ENCODE peak calls at places on chromosomes 13 and 19, in ten cellular contexts. B is pancreas, L is fibroblast of the aortic adventitia, G is NB4, P is breast epithelium, F is foreskin fibroblast, H is Peyer's patch, E is PC-9, T is upper lobe of right lung, Q is fibroblast of lung. V is an unnamed sample.

GRCh38 chr19:55812449-55812848 is 19.4 kb downstream of the NLRP11 start:
- DNase-seq in E (no peak), T (no peak), L (no peak), F (no peak), H (no peak), P (no peak), G (no peak), B (no peak), Q (no peak), V (no peak)

GRCh38 chr19:50549927-50550593 is 18.2 kb downstream of the LRRC4B start:
- DNase-seq in Q (no peak), T (no peak), G (no peak), H (no peak), P (no peak), E (no peak), L (no peak), F (no peak), B (no peak), V (no peak)

GRCh38 chr13:85853901-85854663 is 54.9 kb upstream of the SLITRK6 start:
- DNase-seq in H (no peak), P (no peak), L (no peak), B (no peak), T (no peak), Q (no peak), G (no peak), F (no peak), E (no peak), V (no peak)

GRCh38 chr19:22595918-22596341 is 38.2 kb upstream of the ZNF492 start:
- DNase-seq in F (no peak), Q (no peak), G (peak), P (no peak), T (no peak), B (peak), H (no peak), E (no peak), L (no peak), V (peak)

GRCh38 chr19:3132971-3133792 is 2.7 kb upstream of the GNA15 start:
- DNase-seq in F (peak), B (no peak), L (peak), G (peak), P (no peak), H (peak), T (peak), E (peak), Q (peak), V (no peak)

GRCh38 chr19:45113628-45114027 is 20.6 kb downstream of the PPP1R37 start:
- DNase-seq in H (no peak), P (peak), G (no peak), B (no peak), F (no peak), L (no peak), T (no peak), E (peak), Q (no peak), V (no peak)

GRCh38 chr19:50567882-50568281 is 353 bp downstream of the LRRC4B start:
- DNase-seq in H (no peak), G (no peak), E (no peak), B (no peak), L (no peak), P (no peak), F (no peak), T (no peak), Q (no peak), V (no peak)

GRCh38 chr13:80408270-80408669 is 67.3 kb upstream of the SPRY2 start:
- DNase-seq in E (no peak), F (no peak), L (no peak), Q (no peak), P (no peak), T (no peak), B (no peak), G (peak), H (no peak), V (no peak)

GRCh38 chr19:10612515-10613119 is 12.7 kb upstream of the SLC44A2 start:
- DNase-seq in E (no peak), G (no peak), Q (peak), T (peak), L (peak), H (no peak), B (peak), P (no peak), F (no peak), V (no peak)

GRCh38 chr13:22836475-22836874 is 344.3 kb upstream of the SGCG start:
- DNase-seq in B (no peak), F (no peak), Q (no peak), L (no peak), H (no peak), E (no peak), G (no peak), T (no peak), P (no peak), V (no peak)

GRCh38 chr19:54257116-54257480 is at the start of gene LILRB5:
- DNase-seq in H (no peak), Q (no peak), F (no peak), G (no peak), E (no peak), P (no peak), T (no peak), L (no peak), B (no peak), V (no peak)

GRCh38 chr13:97945792-97946419 is 7.6 kb upstream of the IPO5 start:
- DNase-seq in G (peak), P (no peak), F (peak), L (no peak), Q (peak), H (no peak), T (no peak), E (peak), B (no peak), V (no peak)

GRCh38 chr13:51019026-51019425 is 92.0 kb downstream of the C13orf42 start:
- DNase-seq in T (no peak), B (no peak), L (no peak), G (no peak), P (no peak), E (no peak), H (no peak), F (no peak), Q (no peak), V (peak)

GRCh38 chr19:43606569-43607229 is 5.2 kb upstream of the SRRM5 start:
- DNase-seq in E (no peak), F (no peak), P (no peak), Q (no peak), T (no peak), G (no peak), L (no peak), H (no peak), B (no peak), V (no peak)

GRCh38 chr13:111338841-111339240 is 18.4 kb downstream of the TEX29 start:
- DNase-seq in B (no peak), Q (no peak), G (no peak), L (no peak), F (no peak), H (no peak), E (no peak), P (no peak), T (no peak), V (peak)

GRCh38 chr19:3908266-3909054 is 24.4 kb upstream of the NMRK2 start:
- DNase-seq in Q (no peak), G (no peak), F (no peak), H (no peak), P (no peak), E (no peak), L (no peak), B (no peak), T (no peak), V (no peak)

GRCh38 chr19:13366529-13367143 is 139.6 kb downstream of the CACNA1A start:
- DNase-seq in H (no peak), B (no peak), E (no peak), G (peak), T (no peak), Q (peak), F (peak), P (no peak), L (peak), V (no peak)

GRCh38 chr13:26971990-26972888 is 199.4 kb downstream of the USP12 start:
- DNase-seq in E (peak), F (peak), P (no peak), Q (no peak), H (peak), B (peak), T (no peak), L (peak), G (peak), V (no peak)

GRCh38 chr19:33660426-33661160 is 38.8 kb downstream of the CHST8 start:
- DNase-seq in Q (no peak), B (no peak), G (no peak), H (no peak), F (no peak), E (no peak), P (no peak), T (no peak), L (no peak), V (peak)

GRCh38 chr13:110209950-110210603 is 96.9 kb downstream of the COL4A1 start:
- DNase-seq in G (no peak), Q (no peak), F (no peak), P (no peak), B (no peak), L (no peak), H (no peak), T (no peak), E (peak), V (peak)
- TF ChIP-seq CTCF in G (no peak), Q (no peak), F (no peak), P (no peak), B (no peak), L (no peak), H (no peak), T (no peak), E (no peak), V (no peak)

DNA sequence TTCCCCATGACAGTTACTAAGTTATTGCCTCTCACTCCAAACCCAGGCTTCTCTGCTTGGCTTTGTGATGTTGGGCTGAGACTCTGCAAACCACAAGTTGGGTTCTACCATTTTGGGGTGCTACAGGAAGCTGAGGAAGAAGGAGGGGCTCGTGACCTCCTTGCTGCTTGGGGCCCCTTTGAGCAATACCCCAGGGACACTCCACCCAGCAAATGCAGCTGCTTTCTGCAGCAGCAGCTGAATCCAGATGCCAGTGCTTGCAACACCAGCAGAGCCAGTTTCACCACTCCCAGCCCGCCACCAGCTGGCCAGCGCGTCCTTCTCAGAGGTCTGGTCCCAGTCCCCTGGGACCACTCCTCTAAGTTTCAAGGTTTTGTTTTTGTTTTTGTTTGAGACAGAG is 22.0 kb upstream of the UBAC2 start:
- DNase-seq in B (no peak), T (no peak), Q (no peak), P (no peak), G (peak), L (no peak), E (no peak), F (no peak), H (peak), V (no peak)
- TF ChIP-seq CTCF in B (no peak), T (no peak), Q (no peak), P (no peak), G (peak), L (no peak), E (no peak), F (no peak), H (no peak), V (no peak)

GRCh38 chr19:16519230-16519687 is 23.0 kb downstream of the CHERP start:
- DNase-seq in L (no peak), B (no peak), H (no peak), G (no peak), P (no peak), T (no peak), Q (no peak), E (no peak), F (no peak), V (no peak)

GRCh38 chr19:16518061-16518460 is 21.9 kb downstream of the C19orf44 start:
- DNase-seq in G (no peak), L (no peak), P (no peak), Q (no peak), H (no peak), T (no peak), E (no peak), F (no peak), B (no peak), V (no peak)

GRCh38 chr19:16520074-16520973 is 21.9 kb downstream of the CHERP start:
- DNase-seq in P (no peak), H (no peak), F (no peak), B (no peak), T (no peak), E (no peak), Q (no peak), G (no peak), L (no peak), V (no peak)

GRCh38 chr19:16516923-16517610 is 20.9 kb downstream of the C19orf44 start:
- DNase-seq in T (no peak), P (no peak), B (no peak), Q (no peak), E (no peak), H (no peak), L (no peak), G (no peak), F (no peak), V (no peak)

DNA sequence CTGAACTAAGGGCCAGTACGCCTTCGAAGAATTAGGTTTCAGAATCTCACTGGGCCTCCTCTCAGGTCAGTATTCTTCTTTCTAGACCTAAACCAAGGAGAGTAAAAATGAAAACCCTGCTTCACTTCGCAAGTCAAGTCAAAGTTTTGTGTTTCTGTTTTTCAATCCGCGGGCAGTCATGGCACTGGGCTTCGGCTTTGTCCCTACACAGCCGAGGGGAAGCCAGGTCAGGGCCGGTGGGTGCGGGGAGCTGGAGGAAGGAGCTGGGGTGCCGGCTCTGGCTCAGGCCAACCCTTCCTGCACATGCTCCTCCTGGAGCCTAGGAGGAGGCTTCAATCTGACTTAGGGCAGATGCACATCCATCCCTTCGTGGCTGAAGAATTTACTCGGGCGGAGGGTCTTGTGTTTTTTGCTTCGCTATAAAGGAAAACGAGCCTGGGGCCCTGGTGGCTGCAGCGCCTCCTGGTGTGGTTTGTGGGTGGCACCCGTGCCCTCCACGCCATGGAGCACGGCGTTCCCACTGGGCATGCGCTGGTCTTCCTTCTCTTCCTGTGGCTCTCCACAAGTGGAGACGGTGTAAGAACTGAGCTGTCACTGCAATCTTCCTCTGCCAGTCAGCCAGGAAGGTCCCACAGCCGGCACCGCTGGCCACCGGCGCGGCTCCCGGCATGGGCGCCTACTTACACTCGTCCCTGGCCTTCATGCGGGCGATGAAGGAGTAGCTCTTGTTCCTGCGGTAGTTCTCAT is 22.5 kb downstream of the C19orf44 start:
- DNase-seq in F (no peak), Q (no peak), G (no peak), T (no peak), L (no peak), B (no peak), H (no peak), P (no peak), E (no peak), V (no peak)
- TF ChIP-seq CTCF in F (no peak), Q (peak), G (no peak), T (no peak), L (no peak), B (no peak), H (no peak), P (no peak), E (no peak), V (no peak)

DNA sequence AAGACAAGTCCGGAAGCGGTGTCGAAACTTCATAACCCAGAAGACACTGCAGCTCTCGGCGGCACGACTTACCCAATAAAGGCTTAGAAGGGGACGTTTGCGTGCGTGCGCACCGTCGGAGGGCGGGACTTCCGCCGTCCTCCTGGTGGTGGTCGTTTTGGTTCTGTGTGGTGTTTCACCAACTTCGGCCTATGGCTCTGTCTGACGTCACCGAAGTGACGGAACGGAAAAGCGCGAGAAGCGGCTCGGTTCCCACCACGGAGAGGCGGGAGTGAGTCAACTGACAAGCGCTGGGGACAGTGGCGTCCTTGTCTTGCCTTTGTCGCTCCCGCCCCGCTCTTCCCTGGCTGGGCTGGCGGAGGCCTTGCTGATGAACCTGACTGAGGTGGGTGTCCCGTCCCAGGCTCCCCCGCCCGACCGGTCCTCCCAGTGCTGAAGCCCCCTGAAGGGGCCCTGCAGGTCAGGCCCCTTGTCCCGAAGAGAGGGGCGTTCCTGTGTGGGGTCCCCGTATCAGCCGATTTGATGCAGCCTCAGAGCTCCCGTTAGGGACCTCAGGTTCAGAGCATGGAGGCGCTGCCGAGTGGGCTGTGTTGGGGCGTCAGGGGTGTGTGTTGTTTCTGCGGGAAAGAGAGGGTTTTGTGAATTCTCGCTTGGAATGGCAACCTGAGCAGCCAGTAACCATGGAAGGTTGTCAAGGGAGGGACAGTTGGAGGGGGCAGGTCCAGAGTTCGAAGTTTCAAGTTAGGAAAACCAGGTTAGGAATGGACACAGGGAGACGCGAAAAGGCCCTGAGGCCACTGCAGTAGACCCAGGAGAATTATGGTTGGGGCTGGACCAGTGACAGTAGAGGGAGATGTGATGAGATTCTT is at the start of gene ZNF548:
- DNase-seq in L (peak), E (peak), H (peak), T (peak), B (peak), P (peak), Q (peak), F (peak), G (peak), V (peak)
- TF ChIP-seq CTCF in L (peak), E (no peak), H (no peak), T (peak), B (no peak), P (peak), Q (peak), F (no peak), G (no peak), V (peak)

DNA sequence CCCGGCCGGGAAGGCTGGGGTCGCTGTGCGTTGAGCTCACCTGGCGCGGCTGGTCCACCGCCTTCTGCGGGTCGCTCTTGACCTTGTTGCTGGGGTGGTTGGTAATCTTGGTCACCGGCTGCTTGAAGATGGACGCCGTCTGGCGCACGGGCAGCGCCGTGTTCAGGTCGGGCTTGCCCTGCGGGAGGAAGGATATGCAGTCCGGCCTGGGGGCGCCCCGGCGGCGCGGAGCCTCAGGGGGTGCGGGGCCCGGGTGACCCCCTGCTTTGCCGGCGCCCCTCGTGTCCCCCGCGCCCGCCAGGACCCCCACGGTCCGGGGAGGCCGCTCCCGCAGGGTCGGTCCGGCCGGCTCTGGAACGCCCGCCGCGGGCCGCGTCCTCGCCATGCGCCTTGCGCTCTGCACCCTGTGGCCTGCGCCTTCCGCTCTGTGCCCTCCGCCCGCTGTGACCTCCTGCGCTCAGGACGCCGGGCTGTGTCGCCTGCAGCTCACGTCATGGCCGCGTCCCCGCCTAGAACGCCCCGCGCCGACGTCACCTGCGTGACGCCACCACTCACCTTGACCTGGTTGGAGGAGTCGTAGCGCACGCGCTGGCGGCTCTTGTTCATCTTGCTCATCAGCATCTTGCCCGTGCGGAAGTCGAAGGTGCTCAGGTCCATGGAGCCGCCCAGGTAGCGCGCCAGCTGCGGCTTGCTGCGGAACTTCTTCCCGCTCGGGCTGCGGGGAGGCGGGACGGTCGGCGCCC is 8.0 kb downstream of the MBD3 start:
- DNase-seq in Q (no peak), L (no peak), P (no peak), G (no peak), T (no peak), B (no peak), H (no peak), E (no peak), F (no peak), V (no peak)
- TF ChIP-seq CTCF in Q (no peak), L (no peak), P (no peak), G (no peak), T (no peak), B (no peak), H (no peak), E (no peak), F (no peak), V (no peak)

GRCh38 chr19:5141278-5141925 is 172.5 kb downstream of the KDM4B start:
- DNase-seq in F (no peak), B (peak), E (no peak), P (no peak), G (no peak), H (no peak), T (no peak), L (no peak), Q (peak), V (no peak)
- TF ChIP-seq CTCF in F (no peak), B (no peak), E (no peak), P (no peak), G (no peak), H (no peak), T (no peak), L (no peak), Q (no peak), V (no peak)

DNA sequence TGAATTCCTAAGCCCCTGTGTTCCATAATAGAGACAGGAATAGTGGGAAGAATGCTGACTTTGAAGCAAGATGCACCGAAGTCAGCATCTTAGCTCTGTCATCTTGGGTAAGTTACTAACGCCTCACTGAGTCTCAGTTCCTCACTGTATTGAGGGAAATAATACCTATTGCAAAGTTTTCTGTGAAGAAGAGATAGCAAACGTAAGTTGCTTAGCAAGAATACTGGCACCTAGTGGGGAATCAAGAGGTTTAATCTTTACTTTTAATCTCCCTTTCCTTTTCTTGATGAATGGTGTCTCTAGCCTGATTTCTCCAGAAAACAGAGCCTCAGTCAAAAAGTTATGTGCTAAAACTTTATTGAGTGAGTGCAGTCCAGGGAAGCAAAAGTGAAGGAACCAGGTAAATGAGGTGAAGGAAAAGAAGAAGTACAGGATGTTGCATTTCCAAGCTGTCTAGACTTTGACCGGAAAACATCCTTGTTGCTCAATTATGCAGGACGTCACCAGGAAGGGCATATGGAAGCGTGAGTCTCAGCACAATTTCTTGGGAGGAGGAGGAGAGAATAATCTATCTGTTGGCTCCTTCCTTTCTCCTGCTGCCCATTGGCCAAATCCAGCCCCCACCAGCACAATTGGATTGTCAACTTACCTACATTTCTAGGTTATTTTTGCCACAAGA is 210.0 kb downstream of the B3GLCT start:
- DNase-seq in T (no peak), H (no peak), G (no peak), P (no peak), F (peak), B (no peak), L (peak), Q (peak), E (no peak), V (no peak)
- TF ChIP-seq CTCF in T (no peak), H (no peak), G (no peak), P (no peak), F (no peak), B (no peak), L (peak), Q (peak), E (no peak), V (peak)